ENCODE peak calls at places on chromosome 18, in seven cellular contexts. T is tibial nerve, C is Peyer's patch, L is transverse colon, H is breast epithelium, P is endothelial cell of umbilical vein, N is HepG2. O is an unnamed sample. For H3K4me1, the result is how much of the 10 kb centered on the place peaks cover.

GRCh38 chr18:25289040-25289631 is 62.8 kb downstream of the ZNF521 start:
- DNase-seq in T (no peak), C (no peak), L (no peak), H (no peak), P (peak), N (no peak), O (no peak)

GRCh38 chr18:70154591-70155194 is 50.8 kb downstream of the RTTN start:
- DNase-seq in T (no peak), C (no peak), L (no peak), H (no peak), P (no peak), N (no peak), O (no peak)

GRCh38 chr18:61883547-61883946 is 9.3 kb downstream of the RNF152 start:
- DNase-seq in T (no peak), C (no peak), L (no peak), H (no peak), P (no peak), N (no peak), O (no peak)

GRCh38 chr18:25326231-25327042 is 25.5 kb downstream of the ZNF521 start:
- DNase-seq in T (no peak), C (no peak), L (no peak), H (no peak), P (no peak), N (no peak), O (no peak)

GRCh38 chr18:42310956-42311355 is 355.9 kb downstream of the PIK3C3 start:
- DNase-seq in T (peak), C (no peak), L (no peak), H (no peak), P (no peak), N (no peak), O (no peak)

GRCh38 chr18:65934874-65935273 is 184.1 kb downstream of the CDH7 start:
- DNase-seq in T (no peak), C (no peak), L (no peak), H (no peak), P (no peak), N (no peak), O (no peak)

GRCh38 chr18:11587846-11588245 is 21.6 kb upstream of the SLC35G4 start:
- DNase-seq in T (no peak), C (no peak), L (no peak), H (no peak), P (no peak), N (no peak), O (no peak)

GRCh38 chr18:48616484-48617255 is 77.8 kb downstream of the CTIF start:
- DNase-seq in T (no peak), C (no peak), L (no peak), H (no peak), P (peak), N (no peak), O (no peak)

GRCh38 chr18:74203811-74204210 is 55.5 kb downstream of the TIMM21 start:
- DNase-seq in T (no peak), C (no peak), L (no peak), H (no peak), P (no peak), N (no peak), O (no peak)

GRCh38 chr18:36516258-36516657 is 218.7 kb downstream of the FHOD3 start:
- DNase-seq in T (no peak), C (no peak), L (no peak), H (no peak), P (no peak), N (no peak), O (no peak)

GRCh38 chr18:36518839-36519238 is 221.3 kb downstream of the FHOD3 start:
- DNase-seq in T (no peak), C (no peak), L (no peak), H (no peak), P (no peak), N (no peak), O (no peak)

GRCh38 chr18:36522503-36522902 is 225.0 kb downstream of the FHOD3 start:
- DNase-seq in T (no peak), C (no peak), L (no peak), H (no peak), P (no peak), N (no peak), O (no peak)

GRCh38 chr18:36516726-36517125 is 219.2 kb downstream of the FHOD3 start:
- DNase-seq in T (no peak), C (no peak), L (no peak), H (no peak), P (no peak), N (no peak), O (no peak)

DNA sequence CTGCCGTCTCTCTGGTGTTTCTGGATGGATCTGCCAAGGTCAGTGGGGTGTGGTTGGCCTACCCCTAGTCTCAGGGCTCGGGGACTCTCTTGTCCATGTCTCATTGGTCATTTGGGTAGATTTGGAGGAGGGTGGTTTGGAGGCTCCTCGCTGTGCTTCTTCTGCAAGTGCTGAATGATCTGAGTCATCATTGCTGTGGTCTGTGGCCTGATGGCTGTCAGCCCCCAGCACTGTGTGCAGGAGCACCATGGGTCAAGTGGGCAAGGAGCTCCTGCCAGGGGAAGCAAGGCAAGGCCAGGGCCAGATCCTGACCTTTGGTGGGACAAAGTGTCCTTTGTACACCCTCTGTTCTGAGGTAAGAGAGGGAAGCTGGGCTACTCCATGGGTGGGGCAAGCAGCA is 221.8 kb downstream of the FHOD3 start:
- DNase-seq in T (no peak), C (no peak), L (no peak), H (no peak), P (no peak), N (no peak), O (no peak)
- TF ChIP-seq POLR2A in T (no peak), C (no peak), L (no peak), H (no peak), P (no peak), N (no peak), O (no peak)

GRCh38 chr18:55517055-55517454 is 70.9 kb downstream of the TCF4 start:
- DNase-seq in T (no peak), C (no peak), L (no peak), H (no peak), P (no peak), N (no peak), O (no peak)
- H3K4me1 ChIP-seq in T (under half), C (under half), L (under half), H (under half), P (under half), N (under half), O (under half)

GRCh38 chr18:45775241-45775676 is 50.2 kb upstream of the SIGLEC15 start:
- DNase-seq in T (peak), C (peak), L (peak), H (peak), P (peak), N (no peak), O (peak)
- TF ChIP-seq POLR2A in T (no peak), C (no peak), L (no peak), H (peak), P (peak), N (no peak), O (no peak)

GRCh38 chr18:55419939-55420664 is 167.9 kb downstream of the TCF4 start:
- DNase-seq in T (no peak), C (no peak), L (no peak), H (no peak), P (peak), N (no peak), O (no peak)
- H3K4me1 ChIP-seq in T (under half), C (under half), L (under half), H (under half), P (under half), N (under half), O (under half)

GRCh38 chr18:59898609-59899297 is 1.0 kb upstream of the PMAIP1 start:
- DNase-seq in T (no peak), C (no peak), L (no peak), H (no peak), P (no peak), N (no peak), O (no peak)
- TF ChIP-seq POLR2A in T (no peak), C (no peak), L (no peak), H (no peak), P (no peak), N (no peak), O (no peak)

GRCh38 chr18:24268784-24269550 is 128.7 kb downstream of the OSBPL1A start:
- DNase-seq in T (no peak), C (peak), L (peak), H (no peak), P (no peak), N (no peak), O (no peak)
- H3K4me1 ChIP-seq in T (under half), C (under half), L (under half), H (under half), P (under half), N (under half), O (under half)

O was measured in body of pancreas.